ENCODE peak calls at places on chromosomes 2 and 18, in six cellular contexts. One of them, this sample, is unnamed.

GRCh38 chr2:196915512-196916189 is 10.9 kb downstream of the PGAP1 start:
- DNase-seq in Right ventricle myocardium inferior: no peak
- DNase-seq in NCI-H1436: no peak
- DNase-seq in SK-MEL-5: no peak
- DNase-seq in COR-L47: no peak
- DNase-seq in glomerular endothelial cell: no peak
- DNase-seq in this sample: no peak

GRCh38 chr18:59902180-59902992 is 2.6 kb downstream of the PMAIP1 start:
- DNase-seq in Right ventricle myocardium inferior: no peak
- DNase-seq in NCI-H1436: no peak
- DNase-seq in SK-MEL-5: no peak
- DNase-seq in COR-L47: no peak
- DNase-seq in glomerular endothelial cell: no peak
- DNase-seq in this sample: no peak

GRCh38 chr2:173647681-173648350 is 293.1 kb downstream of the CDCA7 start:
- DNase-seq in Right ventricle myocardium inferior: no peak
- DNase-seq in NCI-H1436: no peak
- DNase-seq in SK-MEL-5: no peak
- DNase-seq in COR-L47: no peak
- DNase-seq in glomerular endothelial cell: no peak
- DNase-seq in this sample: no peak

GRCh38 chr2:63587814-63588384 is 378 bp downstream of the WDPCP start:
- DNase-seq in Right ventricle myocardium inferior: no peak
- DNase-seq in NCI-H1436: no peak
- DNase-seq in SK-MEL-5: peak
- DNase-seq in COR-L47: no peak
- DNase-seq in glomerular endothelial cell: no peak
- DNase-seq in this sample: no peak

GRCh38 chr2:63792523-63792922 is 49.2 kb upstream of the UGP2 start:
- DNase-seq in Right ventricle myocardium inferior: no peak
- DNase-seq in NCI-H1436: no peak
- DNase-seq in SK-MEL-5: no peak
- DNase-seq in COR-L47: no peak
- DNase-seq in glomerular endothelial cell: no peak
- DNase-seq in this sample: no peak

GRCh38 chr2:241935314-241935713 is 65.8 kb downstream of the RTP5 start:
- DNase-seq in Right ventricle myocardium inferior: no peak
- DNase-seq in NCI-H1436: no peak
- DNase-seq in SK-MEL-5: no peak
- DNase-seq in COR-L47: no peak
- DNase-seq in glomerular endothelial cell: no peak
- DNase-seq in this sample: no peak

GRCh38 chr2:135198481-135198880 is 146.4 kb downstream of the RAB3GAP1 start:
- DNase-seq in Right ventricle myocardium inferior: no peak
- DNase-seq in NCI-H1436: no peak
- DNase-seq in SK-MEL-5: no peak
- DNase-seq in COR-L47: no peak
- DNase-seq in glomerular endothelial cell: no peak
- DNase-seq in this sample: no peak

GRCh38 chr2:152508446-152508845 is 173.5 kb downstream of the FMNL2 start:
- DNase-seq in Right ventricle myocardium inferior: no peak
- DNase-seq in NCI-H1436: no peak
- DNase-seq in SK-MEL-5: peak
- DNase-seq in COR-L47: no peak
- DNase-seq in glomerular endothelial cell: no peak
- DNase-seq in this sample: no peak

GRCh38 chr2:9032555-9032954 is 29.1 kb upstream of the MBOAT2 start:
- DNase-seq in Right ventricle myocardium inferior: no peak
- DNase-seq in NCI-H1436: no peak
- DNase-seq in SK-MEL-5: no peak
- DNase-seq in COR-L47: no peak
- DNase-seq in glomerular endothelial cell: no peak
- DNase-seq in this sample: no peak

GRCh38 chr2:26577442-26578433 is 63.4 kb downstream of the CIB4 start:
- DNase-seq in Right ventricle myocardium inferior: no peak
- DNase-seq in NCI-H1436: peak
- DNase-seq in SK-MEL-5: peak
- DNase-seq in COR-L47: peak
- DNase-seq in glomerular endothelial cell: no peak
- DNase-seq in this sample: no peak

GRCh38 chr2:129587426-129588064 is 391.9 kb upstream of the RAB6C start:
- DNase-seq in Right ventricle myocardium inferior: no peak
- DNase-seq in NCI-H1436: no peak
- DNase-seq in SK-MEL-5: peak
- DNase-seq in COR-L47: no peak
- DNase-seq in glomerular endothelial cell: no peak
- DNase-seq in this sample: no peak

GRCh38 chr2:31125918-31126695 is 12.1 kb downstream of the GALNT14 start:
- DNase-seq in Right ventricle myocardium inferior: no peak
- DNase-seq in NCI-H1436: no peak
- DNase-seq in SK-MEL-5: no peak
- DNase-seq in COR-L47: no peak
- DNase-seq in glomerular endothelial cell: no peak
- DNase-seq in this sample: no peak

GRCh38 chr2:26917135-26917836 is 53.2 kb upstream of the MAPRE3 start:
- DNase-seq in Right ventricle myocardium inferior: no peak
- DNase-seq in NCI-H1436: no peak
- DNase-seq in SK-MEL-5: no peak
- DNase-seq in COR-L47: no peak
- DNase-seq in glomerular endothelial cell: no peak
- DNase-seq in this sample: no peak

This sample was measured in right lobe of liver.